ENCODE peak calls at places on chromosomes 11 and 22, in nine cellular contexts. J is cardiac muscle cell, P is AG09319, Y is osteocyte, E is astrocyte of the spinal cord, I is IMR-90, B is spleen, W is right lobe of liver, M is psoas muscle. Q is an unnamed sample.

GRCh38 chr22:27314276-27314807 is 487.2 kb downstream of the MN1 start:
- DNase-seq in E (no peak), M (no peak), P (no peak), W (no peak), B (no peak), Y (no peak), I (no peak), J (no peak), Q (no peak)

GRCh38 chr22:48345631-48346030 is 1482.0 kb downstream of the BRD1 start:
- DNase-seq in M (peak; percentile 18), J (no peak), Y (no peak), I (no peak), E (no peak), P (no peak), B (no peak), W (no peak), Q (no peak)

GRCh38 chr11:113464416-113464815 is 10.8 kb downstream of the DRD2 start:
- DNase-seq in Y (no peak), P (no peak), J (no peak), W (no peak), M (no peak), I (no peak), E (no peak), B (no peak), Q (no peak)

GRCh38 chr22:37147186-37147990 is 2.3 kb downstream of the IL2RB start:
- DNase-seq in Y (no peak), I (no peak), P (no peak), J (no peak), W (peak; percentile 18), M (peak; percentile 17), E (no peak), B (peak; percentile 70), Q (no peak)

GRCh38 chr22:49242480-49242879 is 585.2 kb downstream of the BRD1 start:
- DNase-seq in Y (no peak), E (no peak), I (no peak), W (no peak), B (no peak), J (no peak), M (no peak), P (no peak), Q (no peak)

GRCh38 chr11:26599876-26600434 is 27.9 kb upstream of the MUC15 start:
- DNase-seq in M (no peak), I (no peak), W (no peak), P (no peak), Y (no peak), J (no peak), E (no peak), B (no peak), Q (no peak)

GRCh38 chr22:19724927-19725661 is 1.8 kb downstream of the GP1BB start:
- DNase-seq in Y (no peak), J (no peak), E (no peak), P (no peak), M (no peak), W (no peak), I (no peak), B (no peak), Q (no peak)

GRCh38 chr11:108224908-108225786 is 2.3 kb downstream of the ATM start:
- DNase-seq in M (no peak), J (no peak), B (peak; percentile 80), Y (no peak), W (no peak), E (no peak), P (no peak), I (no peak), Q (no peak)

GRCh38 chr11:133966924-133967598 is 10.3 kb upstream of the IGSF9B start:
- DNase-seq in E (no peak), P (no peak), B (peak; percentile 89), J (peak; percentile 14), M (peak; percentile 76), I (no peak), Y (no peak), W (no peak), Q (no peak)

GRCh38 chr11:8832571-8833260 is 78.3 kb upstream of the AKIP1 start:
- DNase-seq in M (no peak), W (no peak), P (peak; percentile 72), I (peak; percentile 83), Y (peak; percentile 84), J (peak; percentile 70), E (peak; percentile 77), B (no peak), Q (no peak)

GRCh38 chr11:117827521-117828511 is 3.3 kb upstream of the FXYD2 start:
- DNase-seq in Y (no peak), P (no peak), J (no peak), M (no peak), B (peak; percentile 72), W (no peak), I (no peak), E (no peak), Q (no peak)

GRCh38 chr11:116696381-116696941 is 76.3 kb downstream of the BUD13 start:
- DNase-seq in E (peak; percentile 31), J (peak; percentile 23), P (no peak), Y (peak; percentile 75), B (peak; percentile 59), M (no peak), I (no peak), W (no peak), Q (no peak)

GRCh38 chr22:37911697-37912096 is 5.6 kb downstream of the MICALL1 start:
- DNase-seq in E (no peak), M (no peak), W (no peak), B (no peak), P (no peak), I (no peak), Y (no peak), J (no peak), Q (no peak)

GRCh38 chr11:13278620-13279486 is 1.3 kb downstream of the BMAL1 start:
- DNase-seq in P (no peak), I (no peak), E (no peak), W (peak; percentile 49), J (no peak), B (peak; percentile 87), M (peak; percentile 54), Y (no peak), Q (no peak)

GRCh38 chr11:67642490-67643120 is 3.0 kb upstream of the TBX10 start:
- DNase-seq in W (no peak), Y (no peak), J (no peak), M (no peak), P (no peak), B (no peak), E (no peak), I (no peak), Q (no peak)

GRCh38 chr11:65692367-65692766 is 19.7 kb upstream of the KAT5 start:
- DNase-seq in J (no peak), M (no peak), P (no peak), E (no peak), Y (no peak), I (no peak), B (no peak), W (no peak), Q (no peak)

GRCh38 chr11:70173018-70173417 is 30.1 kb upstream of the FADD start:
- DNase-seq in I (peak; percentile 18), Y (no peak), W (no peak), P (no peak), E (no peak), J (peak; percentile 3), M (no peak), B (no peak), Q (no peak)

GRCh38 chr11:69063671-69064260 is 15.0 kb downstream of the TPCN2 start:
- DNase-seq in W (no peak), Y (no peak), P (no peak), E (no peak), M (peak; percentile 25), B (no peak), J (no peak), I (no peak), Q (no peak)

GRCh38 chr11:20084921-20085814 is 75.1 kb downstream of the DBX1 start:
- DNase-seq in J (no peak), W (no peak), E (no peak), P (no peak), I (no peak), M (no peak), B (no peak), Y (no peak), Q (no peak)

GRCh38 chr11:133724116-133724515 is 121.2 kb downstream of the SPATA19 start:
- DNase-seq in W (no peak), E (no peak), Y (no peak), P (no peak), B (no peak), M (no peak), J (no peak), I (no peak), Q (no peak)

GRCh38 chr22:48835364-48835763 is 992.3 kb downstream of the BRD1 start:
- DNase-seq in Y (no peak), M (no peak), E (no peak), P (no peak), I (no peak), B (peak; percentile 36), W (no peak), J (no peak), Q (no peak)

GRCh38 chr11:47340980-47341775 is 11.3 kb downstream of the MYBPC3 start:
- DNase-seq in E (no peak), M (no peak), P (no peak), J (no peak), W (no peak), Y (no peak), B (peak; percentile 67), I (no peak), Q (no peak)

GRCh38 chr11:123302751-123303195 is 107.7 kb upstream of the CLMP start:
- DNase-seq in P (no peak), E (peak; percentile 44), J (peak; percentile 56), W (no peak), M (no peak), B (no peak), Y (no peak), I (peak; percentile 72), Q (no peak)

GRCh38 chr11:12071574-12071973 is 38.8 kb upstream of the MICAL2 start:
- DNase-seq in B (no peak), W (no peak), Y (no peak), I (no peak), E (no peak), M (no peak), P (no peak), J (no peak), Q (no peak)
- TF ChIP-seq CTCF in B (no peak), W (no peak), Y (no peak), I (no peak), E (no peak), M (no peak), P (no peak), J (no peak), Q (no peak)

GRCh38 chr11:957201-957920 is 31.7 kb downstream of the AP2A2 start:
- DNase-seq in I (no peak), B (no peak), M (no peak), P (no peak), Y (no peak), E (no peak), J (no peak), W (no peak), Q (no peak)
- TF ChIP-seq CTCF in I (no peak), B (no peak), M (no peak), P (no peak), Y (no peak), E (no peak), J (no peak), W (no peak), Q (no peak)

GRCh38 chr11:62732830-62733229 is 4.5 kb downstream of the TTC9C start:
- DNase-seq in E (peak; percentile 29), B (no peak), P (no peak), Y (no peak), W (no peak), J (peak; percentile 43), M (no peak), I (peak; percentile 36), Q (no peak)
- TF ChIP-seq CTCF in E (no peak), B (no peak), P (no peak), Y (peak; percentile 32), W (peak; percentile 17), J (no peak), M (no peak), I (peak; percentile 28), Q (no peak)

GRCh38 chr22:33051960-33052839 is 6.0 kb downstream of the SYN3 start:
- DNase-seq in E (no peak), M (no peak), J (no peak), Y (no peak), I (no peak), B (no peak), P (no peak), W (no peak), Q (no peak)
- TF ChIP-seq CTCF in E (no peak), M (no peak), J (no peak), Y (no peak), I (no peak), B (no peak), P (no peak), W (no peak), Q (no peak)